ENCODE peak calls at places on chromosomes 12 and 14, in six cellular contexts. One of them, this sample, is unnamed.

GRCh38 chr14:104514156-104514848 is 65.3 kb upstream of the C14orf180 start:
- DNase-seq in activated naive CD4-positive, alpha-beta T cell treated with anti-CD3 and anti-CD28 coated beads for 36 hours: no peak
- DNase-seq in fibroblast of pulmonary artery: no peak
- DNase-seq in memory B cell: no peak
- DNase-seq in endothelial cell: no peak
- DNase-seq in ovary: no peak
- DNase-seq in this sample: no peak

GRCh38 chr12:46702581-46703344 is 123.0 kb downstream of the SLC38A4 start:
- DNase-seq in fibroblast of pulmonary artery: peak
- DNase-seq in ovary: no peak
- DNase-seq in endothelial cell: no peak
- DNase-seq in memory B cell: no peak
- DNase-seq in activated naive CD4-positive, alpha-beta T cell treated with anti-CD3 and anti-CD28 coated beads for 36 hours: no peak
- DNase-seq in this sample: no peak

GRCh38 chr12:16221776-16222175 is 55.7 kb downstream of the SLC15A5 start:
- DNase-seq in endothelial cell: no peak
- DNase-seq in memory B cell: no peak
- DNase-seq in ovary: no peak
- DNase-seq in fibroblast of pulmonary artery: no peak
- DNase-seq in activated naive CD4-positive, alpha-beta T cell treated with anti-CD3 and anti-CD28 coated beads for 36 hours: no peak
- DNase-seq in this sample: no peak

GRCh38 chr14:71321556-71322315 is 414.5 kb downstream of the PCNX1 start:
- DNase-seq in endothelial cell: no peak
- DNase-seq in fibroblast of pulmonary artery: peak
- DNase-seq in ovary: no peak
- DNase-seq in activated naive CD4-positive, alpha-beta T cell treated with anti-CD3 and anti-CD28 coated beads for 36 hours: no peak
- DNase-seq in memory B cell: no peak
- DNase-seq in this sample: no peak

GRCh38 chr12:56104815-56105476 is 587 bp downstream of the PA2G4 start:
- DNase-seq in endothelial cell: peak
- DNase-seq in ovary: no peak
- DNase-seq in memory B cell: no peak
- DNase-seq in fibroblast of pulmonary artery: no peak
- DNase-seq in activated naive CD4-positive, alpha-beta T cell treated with anti-CD3 and anti-CD28 coated beads for 36 hours: peak
- DNase-seq in this sample: peak

GRCh38 chr14:96582641-96582980 is 80.4 kb downstream of the PAPOLA start:
- DNase-seq in memory B cell: no peak
- DNase-seq in endothelial cell: no peak
- DNase-seq in activated naive CD4-positive, alpha-beta T cell treated with anti-CD3 and anti-CD28 coated beads for 36 hours: no peak
- DNase-seq in ovary: no peak
- DNase-seq in fibroblast of pulmonary artery: no peak
- DNase-seq in this sample: no peak

GRCh38 chr12:20395791-20396550 is 27.6 kb downstream of the PDE3A start:
- DNase-seq in activated naive CD4-positive, alpha-beta T cell treated with anti-CD3 and anti-CD28 coated beads for 36 hours: no peak
- DNase-seq in ovary: no peak
- DNase-seq in fibroblast of pulmonary artery: no peak
- DNase-seq in memory B cell: no peak
- DNase-seq in endothelial cell: no peak
- DNase-seq in this sample: no peak

GRCh38 chr12:31853520-31853919 is 105.7 kb upstream of the RESF1 start:
- DNase-seq in ovary: no peak
- DNase-seq in memory B cell: no peak
- DNase-seq in endothelial cell: no peak
- DNase-seq in activated naive CD4-positive, alpha-beta T cell treated with anti-CD3 and anti-CD28 coated beads for 36 hours: no peak
- DNase-seq in fibroblast of pulmonary artery: peak
- DNase-seq in this sample: no peak

GRCh38 chr12:66647034-66647691 is 31.7 kb downstream of the GRIP1 start:
- DNase-seq in memory B cell: no peak
- DNase-seq in ovary: no peak
- DNase-seq in endothelial cell: no peak
- DNase-seq in activated naive CD4-positive, alpha-beta T cell treated with anti-CD3 and anti-CD28 coated beads for 36 hours: no peak
- DNase-seq in fibroblast of pulmonary artery: peak
- DNase-seq in this sample: no peak

GRCh38 chr14:95038521-95039250 is 118.6 kb downstream of the DICER1 start:
- DNase-seq in fibroblast of pulmonary artery: no peak
- DNase-seq in memory B cell: no peak
- DNase-seq in endothelial cell: no peak
- DNase-seq in activated naive CD4-positive, alpha-beta T cell treated with anti-CD3 and anti-CD28 coated beads for 36 hours: no peak
- DNase-seq in ovary: peak
- DNase-seq in this sample: no peak

GRCh38 chr12:50353869-50354593 is 42.4 kb downstream of the FAM186A start:
- DNase-seq in ovary: no peak
- DNase-seq in fibroblast of pulmonary artery: peak
- DNase-seq in memory B cell: no peak
- DNase-seq in endothelial cell: no peak
- DNase-seq in activated naive CD4-positive, alpha-beta T cell treated with anti-CD3 and anti-CD28 coated beads for 36 hours: no peak
- DNase-seq in this sample: peak

GRCh38 chr14:28661171-28661772 is 105.3 kb upstream of the FOXG1 start:
- DNase-seq in fibroblast of pulmonary artery: peak
- DNase-seq in memory B cell: no peak
- DNase-seq in ovary: no peak
- DNase-seq in endothelial cell: no peak
- DNase-seq in activated naive CD4-positive, alpha-beta T cell treated with anti-CD3 and anti-CD28 coated beads for 36 hours: no peak
- DNase-seq in this sample: no peak

GRCh38 chr12:54413284-54414190 is 5.5 kb downstream of the ITGA5 start:
- DNase-seq in endothelial cell: no peak
- DNase-seq in ovary: no peak
- DNase-seq in activated naive CD4-positive, alpha-beta T cell treated with anti-CD3 and anti-CD28 coated beads for 36 hours: peak
- DNase-seq in fibroblast of pulmonary artery: peak
- DNase-seq in memory B cell: no peak
- DNase-seq in this sample: peak

GRCh38 chr12:51926064-51926632 is 18.8 kb downstream of the ACVRL1 start:
- DNase-seq in activated naive CD4-positive, alpha-beta T cell treated with anti-CD3 and anti-CD28 coated beads for 36 hours: no peak
- DNase-seq in fibroblast of pulmonary artery: peak
- DNase-seq in endothelial cell: peak
- DNase-seq in memory B cell: no peak
- DNase-seq in ovary: no peak
- DNase-seq in this sample: peak

GRCh38 chr12:77845831-77846230 is 15.1 kb downstream of the NAV3 start:
- DNase-seq in fibroblast of pulmonary artery: peak
- DNase-seq in ovary: no peak
- DNase-seq in memory B cell: no peak
- DNase-seq in activated naive CD4-positive, alpha-beta T cell treated with anti-CD3 and anti-CD28 coated beads for 36 hours: no peak
- DNase-seq in endothelial cell: no peak
- DNase-seq in this sample: no peak

GRCh38 chr14:92959189-92959531 is 36.2 kb downstream of the CHGA start:
- DNase-seq in endothelial cell: no peak
- DNase-seq in activated naive CD4-positive, alpha-beta T cell treated with anti-CD3 and anti-CD28 coated beads for 36 hours: no peak
- DNase-seq in fibroblast of pulmonary artery: no peak
- DNase-seq in ovary: no peak
- DNase-seq in memory B cell: no peak
- DNase-seq in this sample: no peak

GRCh38 chr12:10957741-10958140 is 18.7 kb upstream of the TAS2R14 start:
- DNase-seq in memory B cell: no peak
- DNase-seq in ovary: no peak
- DNase-seq in activated naive CD4-positive, alpha-beta T cell treated with anti-CD3 and anti-CD28 coated beads for 36 hours: no peak
- DNase-seq in endothelial cell: no peak
- DNase-seq in fibroblast of pulmonary artery: peak
- DNase-seq in this sample: no peak

GRCh38 chr14:81990312-81990761 is 456.7 kb upstream of the SEL1L start:
- DNase-seq in activated naive CD4-positive, alpha-beta T cell treated with anti-CD3 and anti-CD28 coated beads for 36 hours: peak
- DNase-seq in memory B cell: peak
- DNase-seq in fibroblast of pulmonary artery: peak
- DNase-seq in ovary: no peak
- DNase-seq in endothelial cell: peak
- DNase-seq in this sample: peak

GRCh38 chr14:95340201-95340697 is 20.5 kb upstream of the CLMN start:
- DNase-seq in endothelial cell: no peak
- DNase-seq in ovary: no peak
- DNase-seq in fibroblast of pulmonary artery: no peak
- DNase-seq in memory B cell: no peak
- DNase-seq in activated naive CD4-positive, alpha-beta T cell treated with anti-CD3 and anti-CD28 coated beads for 36 hours: no peak
- DNase-seq in this sample: no peak

GRCh38 chr14:74720526-74720925 is 7.6 kb downstream of the FCF1 start:
- DNase-seq in activated naive CD4-positive, alpha-beta T cell treated with anti-CD3 and anti-CD28 coated beads for 36 hours: no peak
- DNase-seq in memory B cell: no peak
- DNase-seq in fibroblast of pulmonary artery: peak
- DNase-seq in ovary: no peak
- DNase-seq in endothelial cell: no peak
- DNase-seq in this sample: no peak

GRCh38 chr14:41071351-41071750 is 535.3 kb upstream of the LRFN5 start:
- DNase-seq in activated naive CD4-positive, alpha-beta T cell treated with anti-CD3 and anti-CD28 coated beads for 36 hours: no peak
- DNase-seq in memory B cell: no peak
- DNase-seq in endothelial cell: no peak
- DNase-seq in fibroblast of pulmonary artery: no peak
- DNase-seq in ovary: no peak
- DNase-seq in this sample: no peak

GRCh38 chr14:101564819-101565698 is 3.8 kb downstream of the DIO3 start:
- DNase-seq in ovary: no peak
- DNase-seq in endothelial cell: peak
- DNase-seq in fibroblast of pulmonary artery: no peak
- DNase-seq in activated naive CD4-positive, alpha-beta T cell treated with anti-CD3 and anti-CD28 coated beads for 36 hours: no peak
- DNase-seq in memory B cell: no peak
- DNase-seq in this sample: no peak

GRCh38 chr12:106898001-106898966 is 57.4 kb upstream of the TMEM263 start:
- DNase-seq in activated naive CD4-positive, alpha-beta T cell treated with anti-CD3 and anti-CD28 coated beads for 36 hours: no peak
- DNase-seq in fibroblast of pulmonary artery: no peak
- DNase-seq in endothelial cell: no peak
- DNase-seq in memory B cell: no peak
- DNase-seq in ovary: no peak
- DNase-seq in this sample: no peak

GRCh38 chr12:10194160-10194559 is 15.3 kb downstream of the TMEM52B start:
- DNase-seq in ovary: no peak
- DNase-seq in fibroblast of pulmonary artery: no peak
- DNase-seq in endothelial cell: no peak
- DNase-seq in memory B cell: no peak
- DNase-seq in activated naive CD4-positive, alpha-beta T cell treated with anti-CD3 and anti-CD28 coated beads for 36 hours: no peak
- DNase-seq in this sample: no peak

GRCh38 chr12:101570022-101570421 is 24.7 kb upstream of the MYBPC1 start:
- DNase-seq in memory B cell: no peak
- DNase-seq in fibroblast of pulmonary artery: peak
- DNase-seq in activated naive CD4-positive, alpha-beta T cell treated with anti-CD3 and anti-CD28 coated beads for 36 hours: no peak
- DNase-seq in endothelial cell: no peak
- DNase-seq in ovary: no peak
- DNase-seq in this sample: peak

GRCh38 chr12:78271546-78271945 is 440.9 kb downstream of the NAV3 start:
- DNase-seq in ovary: no peak
- DNase-seq in activated naive CD4-positive, alpha-beta T cell treated with anti-CD3 and anti-CD28 coated beads for 36 hours: no peak
- DNase-seq in memory B cell: no peak
- DNase-seq in endothelial cell: no peak
- DNase-seq in fibroblast of pulmonary artery: peak
- DNase-seq in this sample: no peak

GRCh38 chr12:62774794-62775193 is 160.2 kb downstream of the PPM1H start:
- DNase-seq in activated naive CD4-positive, alpha-beta T cell treated with anti-CD3 and anti-CD28 coated beads for 36 hours: no peak
- DNase-seq in memory B cell: no peak
- DNase-seq in endothelial cell: no peak
- DNase-seq in fibroblast of pulmonary artery: no peak
- DNase-seq in ovary: no peak
- DNase-seq in this sample: peak

GRCh38 chr12:9070351-9070750 is 45.4 kb downstream of the A2M start:
- DNase-seq in fibroblast of pulmonary artery: no peak
- DNase-seq in activated naive CD4-positive, alpha-beta T cell treated with anti-CD3 and anti-CD28 coated beads for 36 hours: no peak
- DNase-seq in memory B cell: no peak
- DNase-seq in endothelial cell: no peak
- DNase-seq in ovary: no peak
- DNase-seq in this sample: no peak

GRCh38 chr12:12527820-12528296 is 34.8 kb downstream of the DUSP16 start:
- DNase-seq in ovary: no peak
- DNase-seq in memory B cell: no peak
- DNase-seq in activated naive CD4-positive, alpha-beta T cell treated with anti-CD3 and anti-CD28 coated beads for 36 hours: peak
- DNase-seq in endothelial cell: no peak
- DNase-seq in fibroblast of pulmonary artery: no peak
- DNase-seq in this sample: no peak

GRCh38 chr12:66164349-66164821 is 5.4 kb downstream of the TMBIM4 start:
- DNase-seq in activated naive CD4-positive, alpha-beta T cell treated with anti-CD3 and anti-CD28 coated beads for 36 hours: no peak
- DNase-seq in endothelial cell: no peak
- DNase-seq in memory B cell: no peak
- DNase-seq in ovary: no peak
- DNase-seq in fibroblast of pulmonary artery: peak
- DNase-seq in this sample: no peak